ENCODE peak calls at places on chromosomes 3 and 15, in ten cellular contexts. Z is left ventricle myocardium inferior, P is adrenal gland, I is colonic mucosa, G is endodermal cell, E is heart left ventricle, X is thoracic aorta, J is neural progenitor cell, T is A549, N is gastrocnemius medialis. Q is an unnamed sample.

GRCh38 chr3:97821413-97821809 is 400 bp upstream of the CRYBG3 start:
- DNase-seq in Z (peak; percentile 38), P (peak; percentile 62), I (peak; percentile 61), G (peak; percentile 82), E (peak; percentile 54), X (peak; percentile 2), J (no peak), T (no peak), N (peak; percentile 33), Q (no peak)

GRCh38 chr3:27171113-27171512 is 198.1 kb downstream of the NEK10 start:
- DNase-seq in Z (no peak), P (no peak), I (no peak), G (no peak), E (no peak), X (no peak), J (no peak), T (no peak), N (no peak), Q (no peak)

GRCh38 chr3:66236281-66236680 is 15.5 kb downstream of the SLC25A26 start:
- DNase-seq in Z (no peak), P (no peak), I (no peak), G (peak; percentile 58), E (no peak), X (no peak), J (peak; percentile 58), T (peak; percentile 6), N (no peak), Q (no peak)

GRCh38 chr3:20916966-20917606 is 731.1 kb upstream of the SGO1 start:
- DNase-seq in Z (no peak), P (no peak), I (no peak), G (peak; percentile 80), E (no peak), X (no peak), J (no peak), T (no peak), N (no peak), Q (no peak)

GRCh38 chr3:42102569-42102968 is 11.4 kb downstream of the TRAK1 start:
- DNase-seq in Z (no peak), P (peak; percentile 44), I (no peak), G (no peak), E (no peak), X (no peak), J (no peak), T (no peak), N (no peak), Q (no peak)

GRCh38 chr15:64697911-64698369 is 77.4 kb downstream of the RBPMS2 start:
- DNase-seq in Z (no peak), P (no peak), I (no peak), G (no peak), E (no peak), X (no peak), J (no peak), T (no peak), N (no peak), Q (no peak)

GRCh38 chr3:154060606-154061380 is 60.4 kb upstream of the ARHGEF26 start:
- DNase-seq in Z (no peak), P (no peak), I (no peak), G (no peak), E (no peak), X (peak; percentile 7), J (no peak), T (no peak), N (no peak), Q (no peak)

GRCh38 chr3:61371123-61371522 is 119.9 kb upstream of the FHIT start:
- DNase-seq in Z (no peak), P (peak; percentile 23), I (no peak), G (peak; percentile 64), E (no peak), X (no peak), J (peak; percentile 34), T (peak; percentile 12), N (no peak), Q (no peak)

DNA sequence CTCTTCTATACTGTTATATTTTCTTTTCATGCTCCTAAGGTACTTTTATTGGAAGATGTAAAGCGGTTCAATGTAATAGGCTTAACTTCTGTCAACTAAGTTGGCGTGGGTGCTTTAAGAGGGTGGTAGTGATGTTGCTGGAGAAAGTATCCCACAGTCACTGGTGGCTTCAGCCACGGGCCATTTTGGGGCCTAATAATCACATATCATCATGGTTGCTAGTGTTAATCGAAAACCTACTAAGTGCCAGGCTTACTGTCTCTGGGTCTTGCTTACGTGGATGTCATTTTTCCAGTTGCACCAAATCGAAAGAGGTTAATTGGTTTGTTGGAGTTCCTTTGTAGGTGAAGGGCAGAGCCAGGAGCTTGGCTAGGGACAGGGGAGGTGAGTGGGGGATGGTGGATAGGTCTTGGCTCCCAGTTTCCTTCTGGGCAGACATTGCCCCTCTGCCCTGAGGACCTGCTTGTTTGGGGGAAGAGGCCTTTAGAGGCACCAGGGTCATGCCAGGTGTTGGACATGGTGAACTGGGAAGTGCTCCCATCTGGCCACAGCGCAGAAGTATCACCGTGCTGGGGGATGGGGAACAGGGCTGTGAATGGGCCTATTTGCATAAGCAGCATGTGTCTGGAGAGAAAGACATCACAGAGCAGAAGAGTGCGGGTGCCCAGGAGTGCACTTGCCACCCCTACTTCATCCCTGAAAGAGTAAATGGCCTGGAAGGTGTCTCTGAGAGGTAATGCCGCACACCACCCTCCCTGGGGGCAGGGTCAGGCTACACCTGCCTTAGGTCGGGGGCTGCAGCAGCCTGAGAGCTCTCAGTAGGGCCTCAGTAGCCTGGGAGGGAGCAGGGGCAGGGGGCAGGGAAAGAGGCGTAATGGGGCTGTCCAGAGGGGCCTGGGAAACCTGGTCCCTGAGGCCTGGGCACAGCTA is 62.4 kb upstream of the POLG start:
- DNase-seq in Z (no peak), P (no peak), I (no peak), G (peak; percentile 88), E (no peak), X (no peak), J (peak; percentile 28), T (no peak), N (no peak), Q (no peak)
- H3K4me1 ChIP-seq in Z (peaks cover 15% of the 10 kb centered on the region), P (peaks cover 11% of the 10 kb centered on the region), I (peaks cover 9% of the 10 kb centered on the region), G (peaks cover 9% of the 10 kb centered on the region), E (no peaks in the 10 kb centered on the region), X (peaks cover 15% of the 10 kb centered on the region), J (peaks cover 18% of the 10 kb centered on the region), T (peaks cover 19% of the 10 kb centered on the region), N (no peaks in the 10 kb centered on the region), Q (no peaks in the 10 kb centered on the region)

GRCh38 chr15:85475711-85476110 is 95.3 kb downstream of the AKAP13 start:
- DNase-seq in Z (no peak), P (no peak), I (no peak), G (no peak), E (no peak), X (no peak), J (no peak), T (no peak), N (no peak), Q (no peak)

GRCh38 chr15:85479071-85479647 is 98.8 kb downstream of the AKAP13 start:
- DNase-seq in Z (no peak), P (no peak), I (no peak), G (peak; percentile 83), E (no peak), X (no peak), J (no peak), T (no peak), N (no peak), Q (no peak)

GRCh38 chr15:85475317-85475701 is 94.9 kb downstream of the AKAP13 start:
- DNase-seq in Z (no peak), P (no peak), I (no peak), G (no peak), E (no peak), X (no peak), J (no peak), T (no peak), N (no peak), Q (no peak)

GRCh38 chr15:85477061-85477460 is 96.7 kb downstream of the AKAP13 start:
- DNase-seq in Z (no peak), P (no peak), I (no peak), G (no peak), E (no peak), X (no peak), J (no peak), T (no peak), N (no peak), Q (no peak)

GRCh38 chr15:85477730-85478129 is 97.3 kb downstream of the AKAP13 start:
- DNase-seq in Z (no peak), P (no peak), I (no peak), G (no peak), E (no peak), X (no peak), J (no peak), T (peak; percentile 43), N (no peak), Q (no peak)
- TF ChIP-seq CTCF in Z (no peak), P (no peak), I (no peak), G (peak; percentile 38), E (no peak), X (no peak), J (no peak), T (no peak), N (no peak), Q (no peak)

GRCh38 chr15:39974656-39975230 is 40.8 kb downstream of the EIF2AK4 start:
- DNase-seq in Z (no peak), P (no peak), I (no peak), G (no peak), E (no peak), X (no peak), J (no peak), T (no peak), N (no peak), Q (no peak)

GRCh38 chr15:39979606-39980005 is 45.7 kb downstream of the EIF2AK4 start:
- DNase-seq in Z (no peak), P (no peak), I (no peak), G (no peak), E (no peak), X (no peak), J (no peak), T (no peak), N (no peak), Q (no peak)

DNA sequence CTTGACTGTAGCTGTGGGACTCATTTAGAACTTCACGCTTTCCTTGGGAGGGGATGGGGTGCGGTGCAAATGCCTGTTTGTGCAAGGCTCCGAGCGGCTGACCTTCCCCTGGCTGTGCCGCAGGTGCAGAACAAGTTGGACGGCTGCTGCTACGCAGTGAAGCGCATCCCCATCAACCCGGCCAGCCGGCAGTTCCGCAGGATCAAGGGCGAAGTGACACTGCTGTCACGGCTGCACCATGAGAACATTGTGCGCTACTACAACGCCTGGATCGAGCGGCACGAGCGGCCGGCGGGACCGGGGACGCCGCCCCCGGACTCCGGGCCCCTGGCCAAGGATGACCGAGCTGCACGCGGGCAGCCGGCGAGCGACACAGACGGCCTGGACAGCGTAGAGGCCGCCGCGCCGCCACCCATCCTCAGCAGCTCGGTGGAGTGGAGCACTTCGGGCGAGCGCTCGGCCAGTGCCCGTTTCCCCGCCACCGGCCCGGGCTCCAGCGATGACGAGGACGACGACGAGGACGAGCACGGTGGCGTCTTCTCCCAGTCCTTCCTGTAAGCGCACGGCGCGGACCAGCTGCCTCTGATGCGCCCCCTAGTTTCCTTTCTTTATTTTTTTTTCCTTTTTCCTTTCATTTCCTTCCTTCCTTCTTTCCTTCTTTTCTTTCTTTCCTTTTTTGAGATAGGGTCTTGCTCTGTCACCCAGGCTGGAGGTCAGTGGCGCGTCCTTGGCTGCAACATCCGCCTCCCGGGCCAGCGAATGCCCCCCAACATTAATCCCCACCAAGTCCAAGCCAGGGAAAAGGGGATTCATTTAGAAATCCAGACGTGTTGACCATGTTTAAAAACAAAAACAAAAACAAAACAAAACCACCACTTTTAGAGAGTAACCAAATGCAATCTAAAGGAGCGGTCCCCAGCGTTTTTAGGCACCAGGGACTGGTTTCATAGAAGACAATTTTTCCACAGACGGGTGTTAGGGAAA is 42.7 kb downstream of the EIF2AK4 start:
- DNase-seq in Z (peak; percentile 74), P (peak; percentile 76), I (peak; percentile 62), G (peak; percentile 91), E (peak; percentile 73), X (peak; percentile 3), J (peak; percentile 61), T (no peak), N (peak; percentile 51), Q (peak; percentile 45)
- H3K27ac ChIP-seq in Z (peak overlapping the region; percentile 87), P (peak overlapping the region; percentile 64), I (peak overlapping the region; percentile 16), G (no peak overlapping the region), E (peak overlapping the region; percentile 84), X (no peak overlapping the region), J (no peak overlapping the region), T (no peak overlapping the region), N (peak overlapping the region; percentile 76), Q (peak overlapping the region; percentile 69)

DNA sequence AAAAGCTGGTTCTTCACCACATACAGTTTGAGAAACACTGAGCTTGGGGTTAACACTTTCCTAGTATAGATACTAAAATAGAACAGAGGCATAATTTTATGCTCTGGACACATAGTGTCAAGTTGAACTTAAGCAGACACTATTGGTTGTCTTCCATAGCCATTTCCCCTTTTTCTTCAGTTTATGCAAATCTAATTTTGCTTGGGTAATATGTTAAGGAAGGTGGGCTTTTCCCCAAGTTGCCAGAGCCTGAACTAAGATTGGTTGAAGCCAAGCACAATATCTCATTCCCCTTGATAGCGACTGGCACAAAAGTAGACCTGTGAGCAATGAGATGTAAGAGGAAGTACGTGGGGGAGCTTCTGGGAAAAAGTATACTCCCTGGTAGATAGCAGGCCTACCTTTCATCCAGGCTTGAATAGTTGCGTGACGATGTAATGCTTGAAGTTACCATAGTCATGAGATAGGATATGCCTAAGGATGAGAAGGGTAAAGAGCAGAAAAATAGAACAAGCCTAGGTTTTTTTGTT is 4.5 kb upstream of the POPDC2 start:
- DNase-seq in Z (no peak), P (no peak), I (no peak), G (no peak), E (no peak), X (no peak), J (no peak), T (peak; percentile 21), N (no peak), Q (no peak)
- H3K4me1 ChIP-seq in Z (peaks cover 89% of the 10 kb centered on the region), P (peaks cover 36% of the 10 kb centered on the region), I (no peaks in the 10 kb centered on the region), G (peaks cover 2% of the 10 kb centered on the region), E (peaks cover 3% of the 10 kb centered on the region), X (peaks cover 49% of the 10 kb centered on the region), J (no peaks in the 10 kb centered on the region), T (peaks cover 9% of the 10 kb centered on the region), N (peaks cover 64% of the 10 kb centered on the region), Q (no peaks in the 10 kb centered on the region)

Q was measured in uterus.